ENCODE peak calls at places on chromosomes 2 and 18, in six cellular contexts. H is fibroblast of the aortic adventitia, M is endothelial cell, Y is AG08396, Q is ACHN, C is AG10803. S is an unnamed sample.

GRCh38 chr2:113057127-113057526 is 1.9 kb upstream of the IL36RN start:
- DNase-seq in C (no peak), Y (no peak), H (no peak), M (no peak), Q (no peak), S (no peak)

GRCh38 chr2:102436284-102436683 is 13.3 kb downstream of the IL18RAP start:
- DNase-seq in C (no peak), H (peak), Y (no peak), M (peak), Q (peak), S (no peak)

GRCh38 chr2:71282493-71282892 is 49.1 kb upstream of the ZNF638 start:
- DNase-seq in Y (no peak), M (no peak), H (no peak), Q (peak), C (no peak), S (no peak)

GRCh38 chr2:114082731-114083433 is 193.0 kb downstream of the ACTR3 start:
- DNase-seq in Q (no peak), C (no peak), M (no peak), Y (no peak), H (no peak), S (no peak)

GRCh38 chr2:226183033-226183432 is 616.6 kb downstream of the IRS1 start:
- DNase-seq in C (no peak), Q (no peak), M (no peak), H (no peak), Y (no peak), S (no peak)

GRCh38 chr2:224221455-224221913 is 180.4 kb downstream of the FAM124B start:
- DNase-seq in Q (peak), C (peak), M (no peak), Y (peak), H (peak), S (no peak)

GRCh38 chr2:15115786-15116185 is 445.3 kb downstream of the NBAS start:
- DNase-seq in Q (no peak), Y (no peak), M (no peak), H (no peak), C (no peak), S (no peak)

GRCh38 chr2:224594840-224595239 is 9.7 kb upstream of the CUL3 start:
- DNase-seq in C (no peak), Q (no peak), H (no peak), Y (no peak), M (no peak), S (no peak)

GRCh38 chr2:169891593-169892298 is 64.5 kb downstream of the UBR3 start:
- DNase-seq in C (peak), Q (no peak), Y (peak), H (peak), M (no peak), S (no peak)

GRCh38 chr2:209236369-209236768 is 187.5 kb upstream of the MAP2 start:
- DNase-seq in M (no peak), C (no peak), Q (no peak), H (no peak), Y (no peak), S (peak)

GRCh38 chr2:121707920-121708361 is 28.7 kb downstream of the NIFK start:
- DNase-seq in Q (peak), H (no peak), M (no peak), Y (no peak), C (no peak), S (no peak)

GRCh38 chr2:240689975-240690374 is 1.7 kb upstream of the AQP12A start:
- DNase-seq in Y (no peak), M (no peak), Q (no peak), C (no peak), H (no peak), S (no peak)

GRCh38 chr2:56211048-56211447 is 27.3 kb downstream of the CCDC85A start:
- DNase-seq in Y (no peak), Q (no peak), H (peak), M (no peak), C (no peak), S (no peak)

GRCh38 chr18:54813305-54813704 is 15.0 kb upstream of the RAB27B start:
- DNase-seq in Y (no peak), M (no peak), H (no peak), Q (no peak), C (no peak), S (no peak)

GRCh38 chr2:224436634-224437033 is 34.7 kb upstream of the FAM124B start:
- DNase-seq in Y (no peak), M (no peak), H (no peak), Q (no peak), C (no peak), S (no peak)

GRCh38 chr2:240992572-240993291 is 5.7 kb upstream of the SNED1 start:
- DNase-seq in C (no peak), H (no peak), Y (no peak), Q (no peak), M (no peak), S (no peak)

GRCh38 chr18:54713386-54713785 is 114.9 kb upstream of the RAB27B start:
- DNase-seq in H (no peak), Y (no peak), C (no peak), M (no peak), Q (no peak), S (no peak)

GRCh38 chr18:79868168-79868784 is 70.5 kb downstream of the KCNG2 start:
- DNase-seq in Q (peak), M (no peak), C (no peak), H (no peak), Y (no peak), S (no peak)

GRCh38 chr18:49853011-49853410 is 39.7 kb upstream of the ACAA2 start:
- DNase-seq in M (no peak), Q (no peak), Y (no peak), C (no peak), H (no peak), S (no peak)

GRCh38 chr2:217802261-217802660 is 200.5 kb downstream of the TNS1 start:
- DNase-seq in M (no peak), Q (no peak), C (no peak), Y (no peak), H (no peak), S (no peak)

S was measured in WTC11.